ENCODE peak calls at places on chromosomes 5 and 9, in five cellular contexts. T, V, Z, H and K are unnamed samples.
A peak's percentile ranks its signal among the peaks of the same experiment; 100 is the strongest.

GRCh38 chr9:126095546-126096190 is 231.0 kb upstream of the MVB12B start:
- DNase-seq in T (no peak), V (no peak), Z (no peak), H (no peak), K (no peak)

GRCh38 chr9:115691686-115692085 is 461.9 kb upstream of the PAPPA start:
- DNase-seq in T (peak; percentile 88), V (no peak), Z (no peak), H (peak; percentile 42), K (no peak)

GRCh38 chr5:57791875-57792274 is 309.3 kb upstream of the ACTBL2 start:
- DNase-seq in T (no peak), V (no peak), Z (no peak), H (no peak), K (no peak)

GRCh38 chr5:58188287-58188651 is 271.6 kb downstream of the PLK2 start:
- DNase-seq in T (peak; percentile 91), V (no peak), Z (no peak), H (peak; percentile 6), K (no peak)

GRCh38 chr5:150350524-150351344 is 6.8 kb upstream of the TCOF1 start:
- DNase-seq in T (peak; percentile 55), V (peak; percentile 68), Z (peak; percentile 79), H (peak; percentile 43), K (no peak)

GRCh38 chr5:150140830-150141229 is 14.8 kb downstream of the PDGFRB start:
- DNase-seq in T (no peak), V (no peak), Z (no peak), H (peak; percentile 98), K (no peak)

GRCh38 chr5:79448336-79448735 is 65.6 kb downstream of the HOMER1 start:
- DNase-seq in T (no peak), V (no peak), Z (no peak), H (no peak), K (no peak)

GRCh38 chr5:74052441-74052840 is 426.4 kb downstream of the ARHGEF28 start:
- DNase-seq in T (no peak), V (no peak), Z (no peak), H (no peak), K (no peak)

GRCh38 chr5:111574316-111574715 is 62.0 kb upstream of the STARD4 start:
- DNase-seq in T (no peak), V (no peak), Z (no peak), H (no peak), K (no peak)

GRCh38 chr9:78940121-78940855 is 631.5 kb upstream of the TLE4 start:
- DNase-seq in T (no peak), V (no peak), Z (no peak), H (no peak), K (no peak)

GRCh38 chr5:68134033-68134668 is 81.4 kb upstream of the PIK3R1 start:
- DNase-seq in T (no peak), V (no peak), Z (peak; percentile 45), H (no peak), K (no peak)

GRCh38 chr9:118028225-118028624 is 324.0 kb downstream of the TLR4 start:
- DNase-seq in T (no peak), V (no peak), Z (no peak), H (no peak), K (no peak)

GRCh38 chr9:36993933-36994764 is 39.9 kb downstream of the PAX5 start:
- DNase-seq in T (no peak), V (no peak), Z (peak; percentile 64), H (no peak), K (no peak)

GRCh38 chr5:109859537-109859936 is 169.8 kb downstream of the MAN2A1 start:
- DNase-seq in T (no peak), V (no peak), Z (no peak), H (no peak), K (no peak)

GRCh38 chr5:45491368-45491767 is 204.8 kb downstream of the HCN1 start:
- DNase-seq in T (no peak), V (no peak), Z (no peak), H (no peak), K (no peak)

GRCh38 chr5:61784337-61784736 is 452.3 kb downstream of the ZSWIM6 start:
- DNase-seq in T (no peak), V (no peak), Z (no peak), H (no peak), K (no peak)

GRCh38 chr9:31272456-31273295 is 1111.8 kb upstream of the ACO1 start:
- DNase-seq in T (peak; percentile 93), V (no peak), Z (peak; percentile 49), H (no peak), K (no peak)

GRCh38 chr5:153704110-153704509 is 213.6 kb downstream of the GRIA1 start:
- DNase-seq in T (no peak), V (no peak), Z (no peak), H (no peak), K (no peak)

GRCh38 chr5:151758430-151759241 is at the start of gene ATOX1:
- DNase-seq in T (peak; percentile 87), V (peak; percentile 95), Z (peak; percentile 94), H (peak; percentile 62), K (peak; percentile 89)

GRCh38 chr5:87136733-87137132 is 130.9 kb upstream of the RASA1 start:
- DNase-seq in T (no peak), V (no peak), Z (no peak), H (no peak), K (no peak)

GRCh38 chr9:87894998-87895625 is 12.4 kb downstream of the SPATA31E1 start:
- DNase-seq in T (no peak), V (no peak), Z (no peak), H (no peak), K (no peak)

GRCh38 chr9:134060546-134060945 is 7.3 kb downstream of the BRD3 start:
- DNase-seq in T (no peak), V (no peak), Z (no peak), H (no peak), K (no peak)

GRCh38 chr9:111356567-111357244 is 26.7 kb upstream of the OR2K2 start:
- DNase-seq in T (peak; percentile 87), V (no peak), Z (no peak), H (peak; percentile 76), K (no peak)

GRCh38 chr5:92956886-92957285 is 624.1 kb downstream of the NR2F1-AS1 start:
- DNase-seq in T (no peak), V (no peak), Z (no peak), H (no peak), K (no peak)

GRCh38 chr5:92946546-92946945 is 634.5 kb downstream of the NR2F1-AS1 start:
- DNase-seq in T (no peak), V (no peak), Z (no peak), H (no peak), K (no peak)

GRCh38 chr5:92951746-92952145 is 629.3 kb downstream of the NR2F1-AS1 start:
- DNase-seq in T (no peak), V (no peak), Z (no peak), H (no peak), K (no peak)

GRCh38 chr5:92952243-92952642 is 628.8 kb downstream of the NR2F1-AS1 start:
- DNase-seq in T (no peak), V (no peak), Z (no peak), H (no peak), K (no peak)
- H3K9me3 ChIP-seq in T (peaks cover 2% of the 10 kb centered on the region), V (peaks cover 3% of the 10 kb centered on the region), Z (peaks cover 13% of the 10 kb centered on the region), H (peaks cover 7% of the 10 kb centered on the region), K (no peaks in the 10 kb centered on the region)

DNA sequence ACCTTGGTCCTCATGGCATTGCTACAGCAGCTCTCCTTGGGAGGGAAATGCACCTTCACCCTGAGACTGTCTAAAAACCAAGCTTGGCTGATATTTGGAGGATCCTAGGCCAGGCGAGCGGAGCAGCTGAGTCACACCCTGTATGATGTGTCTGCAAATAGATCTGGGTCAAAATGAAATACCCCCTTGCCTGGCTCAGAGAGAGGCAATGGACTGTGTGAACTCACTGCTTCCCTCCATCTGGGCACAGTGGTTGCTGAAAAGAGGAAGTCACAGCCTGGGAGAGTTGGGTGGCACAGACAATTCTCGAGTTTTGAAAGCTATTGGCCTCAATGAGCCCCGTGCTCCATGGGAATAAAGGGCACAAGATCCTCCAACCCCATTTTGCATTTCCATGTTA is 177.0 kb downstream of the GADD45G start:
- DNase-seq in T (no peak), V (peak; percentile 55), Z (no peak), H (no peak), K (no peak)
- H3K9me3 ChIP-seq in T (no peaks in the 10 kb centered on the region), V (no peaks in the 10 kb centered on the region), Z (no peaks in the 10 kb centered on the region), H (no peaks in the 10 kb centered on the region), K (peaks cover 2% of the 10 kb centered on the region)

GRCh38 chr5:141100243-141100805 is at the start of gene PCDHB3:
- DNase-seq in T (peak; percentile 48), V (peak; percentile 55), Z (no peak), H (no peak), K (no peak)
- H3K9me3 ChIP-seq in T (peaks cover 21% of the 10 kb centered on the region), V (peaks cover 17% of the 10 kb centered on the region), Z (peaks cover 29% of the 10 kb centered on the region), H (peaks cover 30% of the 10 kb centered on the region), K (peaks cover 6% of the 10 kb centered on the region)

DNA sequence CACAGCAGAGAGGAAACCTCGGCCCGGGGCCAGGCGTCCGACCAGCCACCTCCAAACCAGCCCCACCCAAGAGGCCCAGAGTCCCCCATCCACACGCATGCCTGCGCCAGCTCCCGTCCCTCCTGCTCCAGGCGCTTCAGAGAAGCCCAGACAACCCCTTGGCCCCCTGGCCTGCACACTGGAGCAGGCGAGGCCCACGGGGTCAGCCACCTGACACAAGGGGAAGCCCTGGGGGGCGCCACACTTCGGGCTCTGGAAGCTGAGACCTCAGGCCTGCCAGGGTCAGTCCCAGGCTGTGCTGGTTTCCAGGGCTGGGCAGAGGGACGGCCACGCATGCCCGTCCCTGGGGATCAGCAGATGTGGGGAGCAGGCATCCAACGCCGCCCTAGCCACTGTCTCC is 6.2 kb downstream of the DNLZ start:
- DNase-seq in T (no peak), V (no peak), Z (no peak), H (no peak), K (no peak)
- H3K9me3 ChIP-seq in T (no peaks in the 10 kb centered on the region), V (no peaks in the 10 kb centered on the region), Z (no peaks in the 10 kb centered on the region), H (no peaks in the 10 kb centered on the region), K (no peaks in the 10 kb centered on the region)

DNA sequence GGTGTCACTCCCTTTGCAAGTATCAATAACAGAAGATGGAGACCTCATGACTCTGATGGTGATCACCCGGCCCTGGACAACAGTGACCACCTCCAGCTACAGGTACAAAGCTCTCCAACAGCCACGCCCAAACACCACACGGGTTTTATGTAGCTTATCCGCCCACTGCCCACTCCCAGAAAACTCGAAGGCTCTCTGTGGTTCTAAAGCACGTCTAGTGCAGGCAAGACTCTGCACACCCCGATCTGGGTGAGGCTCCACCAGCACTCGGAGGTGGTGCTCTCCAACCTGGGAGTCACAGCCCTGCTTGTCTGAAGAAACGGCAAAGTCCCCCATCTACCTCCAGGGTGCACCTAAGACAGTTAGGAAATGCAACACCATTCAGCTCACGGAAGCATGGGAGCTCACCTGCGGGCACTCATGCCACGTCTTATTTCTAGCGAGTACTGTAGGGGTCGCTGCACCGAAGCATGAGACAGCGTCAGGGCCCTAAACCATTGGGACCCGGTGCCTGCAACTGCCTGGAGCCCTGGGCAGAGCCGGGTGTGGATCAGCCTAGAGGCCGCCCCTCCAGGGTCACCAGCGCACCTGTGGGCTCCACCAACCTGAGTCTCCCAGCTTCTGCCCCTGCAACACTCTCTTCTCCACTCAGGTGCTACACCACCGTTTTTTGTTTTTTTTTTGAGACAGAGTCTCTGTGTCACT is 58.1 kb upstream of the ZNF354A start:
- DNase-seq in T (no peak), V (no peak), Z (no peak), H (no peak), K (no peak)
- H3K9me3 ChIP-seq in T (peaks cover 23% of the 10 kb centered on the region), V (no peaks in the 10 kb centered on the region), Z (no peaks in the 10 kb centered on the region), H (peaks cover 69% of the 10 kb centered on the region), K (no peaks in the 10 kb centered on the region)